ENCODE peak calls at places on chromosomes 11 and 22, in seven cellular contexts. One of them, this sample, is unnamed.

GRCh38 chr11:774873-775592 is 2.3 kb downstream of the GATD1 start:
- DNase-seq in A549: no peak
- DNase-seq in glutamatergic neuron: peak
- DNase-seq in bronchial epithelial cell: peak
- DNase-seq in brain microvascular endothelial cell: peak
- DNase-seq in fibroblast of lung: no peak
- DNase-seq in BJ: no peak
- DNase-seq in this sample: no peak

GRCh38 chr11:120523196-120523595 is 11.6 kb downstream of the GRIK4 start:
- DNase-seq in fibroblast of lung: no peak
- DNase-seq in A549: no peak
- DNase-seq in BJ: no peak
- DNase-seq in bronchial epithelial cell: no peak
- DNase-seq in brain microvascular endothelial cell: no peak
- DNase-seq in glutamatergic neuron: no peak
- DNase-seq in this sample: no peak

GRCh38 chr11:20530942-20531703 is 68.3 kb upstream of the SLC6A5 start:
- DNase-seq in glutamatergic neuron: no peak
- DNase-seq in brain microvascular endothelial cell: no peak
- DNase-seq in A549: no peak
- DNase-seq in fibroblast of lung: no peak
- DNase-seq in BJ: no peak
- DNase-seq in bronchial epithelial cell: no peak
- DNase-seq in this sample: no peak

GRCh38 chr11:45663486-45664375 is 1.7 kb downstream of the CHST1 start:
- DNase-seq in fibroblast of lung: no peak
- DNase-seq in A549: no peak
- DNase-seq in BJ: no peak
- DNase-seq in glutamatergic neuron: no peak
- DNase-seq in bronchial epithelial cell: peak
- DNase-seq in brain microvascular endothelial cell: no peak
- DNase-seq in this sample: no peak

GRCh38 chr11:1391165-1392010 is 1.7 kb downstream of the BRSK2 start:
- DNase-seq in A549: no peak
- DNase-seq in bronchial epithelial cell: no peak
- DNase-seq in BJ: no peak
- DNase-seq in brain microvascular endothelial cell: no peak
- DNase-seq in glutamatergic neuron: peak
- DNase-seq in fibroblast of lung: no peak
- DNase-seq in this sample: no peak

GRCh38 chr11:44746894-44747293 is 20.1 kb downstream of the TSPAN18 start:
- DNase-seq in brain microvascular endothelial cell: no peak
- DNase-seq in bronchial epithelial cell: no peak
- DNase-seq in fibroblast of lung: no peak
- DNase-seq in BJ: no peak
- DNase-seq in A549: no peak
- DNase-seq in glutamatergic neuron: no peak
- DNase-seq in this sample: no peak

GRCh38 chr11:115132829-115133228 is 371.4 kb downstream of the CADM1 start:
- DNase-seq in fibroblast of lung: no peak
- DNase-seq in A549: peak
- DNase-seq in bronchial epithelial cell: no peak
- DNase-seq in BJ: no peak
- DNase-seq in glutamatergic neuron: no peak
- DNase-seq in brain microvascular endothelial cell: no peak
- DNase-seq in this sample: no peak

GRCh38 chr11:100727410-100727809 is 40.3 kb downstream of the ARHGAP42 start:
- DNase-seq in brain microvascular endothelial cell: peak
- DNase-seq in fibroblast of lung: no peak
- DNase-seq in glutamatergic neuron: no peak
- DNase-seq in bronchial epithelial cell: no peak
- DNase-seq in A549: no peak
- DNase-seq in BJ: no peak
- DNase-seq in this sample: no peak

GRCh38 chr11:119148855-119149370 is at the start of gene ABCG4:
- DNase-seq in BJ: no peak
- DNase-seq in fibroblast of lung: no peak
- DNase-seq in bronchial epithelial cell: no peak
- DNase-seq in A549: no peak
- DNase-seq in glutamatergic neuron: peak
- DNase-seq in brain microvascular endothelial cell: no peak
- DNase-seq in this sample: no peak

GRCh38 chr11:28343304-28344233 is 235.4 kb downstream of the METTL15 start:
- DNase-seq in fibroblast of lung: peak
- DNase-seq in bronchial epithelial cell: peak
- DNase-seq in BJ: peak
- DNase-seq in brain microvascular endothelial cell: peak
- DNase-seq in glutamatergic neuron: no peak
- DNase-seq in A549: peak
- DNase-seq in this sample: no peak

GRCh38 chr22:26845016-26845728 is 187.8 kb downstream of the MIAT start:
- DNase-seq in BJ: no peak
- DNase-seq in fibroblast of lung: no peak
- DNase-seq in bronchial epithelial cell: no peak
- DNase-seq in glutamatergic neuron: no peak
- DNase-seq in brain microvascular endothelial cell: no peak
- DNase-seq in A549: no peak
- DNase-seq in this sample: no peak

GRCh38 chr11:2666828-2667570 is 32.8 kb downstream of the KCNQ1OT1 start:
- DNase-seq in A549: no peak
- DNase-seq in BJ: no peak
- DNase-seq in fibroblast of lung: no peak
- DNase-seq in glutamatergic neuron: no peak
- DNase-seq in brain microvascular endothelial cell: no peak
- DNase-seq in bronchial epithelial cell: no peak
- DNase-seq in this sample: peak

GRCh38 chr22:35606916-35607315 is 10.2 kb downstream of the MB start:
- DNase-seq in A549: no peak
- DNase-seq in fibroblast of lung: no peak
- DNase-seq in glutamatergic neuron: no peak
- DNase-seq in bronchial epithelial cell: no peak
- DNase-seq in brain microvascular endothelial cell: no peak
- DNase-seq in BJ: no peak
- DNase-seq in this sample: no peak

GRCh38 chr11:131455843-131456704 is 85.7 kb downstream of the NTM start:
- DNase-seq in BJ: no peak
- DNase-seq in glutamatergic neuron: no peak
- DNase-seq in fibroblast of lung: no peak
- DNase-seq in brain microvascular endothelial cell: no peak
- DNase-seq in bronchial epithelial cell: no peak
- DNase-seq in A549: no peak
- DNase-seq in this sample: no peak

GRCh38 chr11:125921042-125921441 is 16.7 kb downstream of the DDX25 start:
- DNase-seq in BJ: no peak
- DNase-seq in brain microvascular endothelial cell: no peak
- DNase-seq in glutamatergic neuron: no peak
- DNase-seq in fibroblast of lung: no peak
- DNase-seq in bronchial epithelial cell: no peak
- DNase-seq in A549: no peak
- DNase-seq in this sample: no peak

GRCh38 chr11:2135018-2135569 is 4.1 kb downstream of the IGF2 start:
- DNase-seq in bronchial epithelial cell: no peak
- DNase-seq in A549: no peak
- DNase-seq in BJ: no peak
- DNase-seq in brain microvascular endothelial cell: no peak
- DNase-seq in glutamatergic neuron: peak
- DNase-seq in fibroblast of lung: no peak
- DNase-seq in this sample: no peak

GRCh38 chr11:3959015-3959917 is 103.8 kb downstream of the STIM1 start:
- DNase-seq in bronchial epithelial cell: peak
- DNase-seq in brain microvascular endothelial cell: peak
- DNase-seq in BJ: no peak
- DNase-seq in glutamatergic neuron: no peak
- DNase-seq in fibroblast of lung: peak
- DNase-seq in A549: peak
- DNase-seq in this sample: no peak

GRCh38 chr11:12130180-12130980 is 20.0 kb downstream of the MICAL2 start:
- DNase-seq in bronchial epithelial cell: no peak
- DNase-seq in glutamatergic neuron: no peak
- DNase-seq in brain microvascular endothelial cell: no peak
- DNase-seq in BJ: no peak
- DNase-seq in fibroblast of lung: no peak
- DNase-seq in A549: no peak
- DNase-seq in this sample: no peak

GRCh38 chr22:38788417-38788816 is 5.5 kb downstream of the DNAL4 start:
- DNase-seq in glutamatergic neuron: no peak
- DNase-seq in BJ: peak
- DNase-seq in fibroblast of lung: peak
- DNase-seq in bronchial epithelial cell: peak
- DNase-seq in brain microvascular endothelial cell: peak
- DNase-seq in A549: no peak
- DNase-seq in this sample: no peak

GRCh38 chr11:69305885-69306540 is 12.1 kb downstream of the MYEOV start:
- DNase-seq in fibroblast of lung: no peak
- DNase-seq in A549: no peak
- DNase-seq in glutamatergic neuron: no peak
- DNase-seq in BJ: no peak
- DNase-seq in bronchial epithelial cell: no peak
- DNase-seq in brain microvascular endothelial cell: no peak
- DNase-seq in this sample: no peak

GRCh38 chr11:25981998-25982397 is 349.9 kb upstream of the ANO3 start:
- DNase-seq in bronchial epithelial cell: peak
- DNase-seq in brain microvascular endothelial cell: peak
- DNase-seq in glutamatergic neuron: no peak
- DNase-seq in BJ: peak
- DNase-seq in A549: peak
- DNase-seq in fibroblast of lung: peak
- DNase-seq in this sample: no peak

GRCh38 chr22:44451016-44451415 is 47.0 kb downstream of the RTL6 start:
- DNase-seq in fibroblast of lung: no peak
- DNase-seq in brain microvascular endothelial cell: no peak
- DNase-seq in A549: no peak
- DNase-seq in BJ: no peak
- DNase-seq in glutamatergic neuron: no peak
- DNase-seq in bronchial epithelial cell: no peak
- DNase-seq in this sample: peak

GRCh38 chr22:22769434-22770279 is 118.0 kb upstream of the IGLL5 start:
- DNase-seq in fibroblast of lung: no peak
- DNase-seq in BJ: no peak
- DNase-seq in brain microvascular endothelial cell: no peak
- DNase-seq in glutamatergic neuron: no peak
- DNase-seq in bronchial epithelial cell: no peak
- DNase-seq in A549: no peak
- DNase-seq in this sample: peak

DNA sequence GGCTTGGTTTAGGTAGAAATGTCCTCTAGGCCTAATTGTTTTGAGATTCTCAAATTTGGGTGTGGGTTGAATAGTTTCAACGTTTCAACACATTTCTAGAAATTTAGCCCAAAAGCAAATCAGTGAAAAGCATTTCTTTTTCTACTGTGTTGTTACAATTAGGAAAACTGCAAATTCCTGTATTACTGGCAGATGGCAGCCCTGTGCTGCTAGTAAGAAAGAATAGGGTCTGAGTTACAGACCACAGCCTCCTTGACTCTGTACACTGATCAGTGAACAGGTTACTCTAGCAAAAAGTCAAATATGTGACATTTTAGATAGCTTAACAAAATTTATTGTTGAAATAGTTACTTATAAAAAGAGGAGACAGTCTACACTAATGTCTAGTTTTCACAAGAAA is 703.0 kb downstream of the JRKL start:
- DNase-seq in BJ: no peak
- DNase-seq in bronchial epithelial cell: no peak
- DNase-seq in A549: no peak
- DNase-seq in fibroblast of lung: no peak
- DNase-seq in glutamatergic neuron: no peak
- DNase-seq in brain microvascular endothelial cell: no peak
- DNase-seq in this sample: no peak
- TF ChIP-seq CTCF in BJ: no peak
- TF ChIP-seq CTCF in bronchial epithelial cell: no peak
- TF ChIP-seq CTCF in A549: no peak
- TF ChIP-seq CTCF in fibroblast of lung: no peak
- TF ChIP-seq CTCF in glutamatergic neuron: no peak
- TF ChIP-seq CTCF in brain microvascular endothelial cell: no peak
- TF ChIP-seq CTCF in this sample: no peak

DNA sequence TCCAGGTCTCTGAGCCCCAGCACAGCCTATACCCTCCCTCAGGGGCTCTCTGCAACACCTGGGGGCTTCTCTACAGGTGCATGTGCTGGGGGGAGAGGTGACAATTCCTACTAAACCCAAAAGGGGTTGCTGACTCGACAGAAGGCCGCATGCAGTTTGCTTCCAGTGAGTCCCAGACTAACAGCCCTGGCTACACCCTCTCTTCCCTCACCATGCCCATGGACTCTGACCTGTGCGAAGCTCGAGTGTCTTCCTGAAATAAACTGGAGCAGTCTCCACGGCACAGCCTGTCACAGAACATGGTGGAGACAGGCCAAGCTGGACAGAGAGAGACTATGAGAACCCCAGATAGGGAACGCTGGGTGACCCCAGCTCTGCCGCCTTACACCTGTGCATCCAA is 16.6 kb downstream of the PLEKHA7 start:
- DNase-seq in brain microvascular endothelial cell: no peak
- DNase-seq in bronchial epithelial cell: no peak
- DNase-seq in glutamatergic neuron: no peak
- DNase-seq in fibroblast of lung: no peak
- DNase-seq in A549: no peak
- DNase-seq in BJ: no peak
- DNase-seq in this sample: no peak
- TF ChIP-seq CTCF in brain microvascular endothelial cell: no peak
- TF ChIP-seq CTCF in bronchial epithelial cell: no peak
- TF ChIP-seq CTCF in glutamatergic neuron: no peak
- TF ChIP-seq CTCF in fibroblast of lung: no peak
- TF ChIP-seq CTCF in A549: no peak
- TF ChIP-seq CTCF in BJ: no peak
- TF ChIP-seq CTCF in this sample: no peak

GRCh38 chr11:122305018-122305417 is 189.0 kb upstream of the BLID start:
- DNase-seq in fibroblast of lung: no peak
- DNase-seq in BJ: no peak
- DNase-seq in A549: no peak
- DNase-seq in bronchial epithelial cell: no peak
- DNase-seq in brain microvascular endothelial cell: no peak
- DNase-seq in glutamatergic neuron: no peak
- DNase-seq in this sample: no peak
- TF ChIP-seq CTCF in fibroblast of lung: no peak
- TF ChIP-seq CTCF in BJ: no peak
- TF ChIP-seq CTCF in A549: no peak
- TF ChIP-seq CTCF in bronchial epithelial cell: no peak
- TF ChIP-seq CTCF in brain microvascular endothelial cell: no peak
- TF ChIP-seq CTCF in glutamatergic neuron: no peak
- TF ChIP-seq CTCF in this sample: no peak

DNA sequence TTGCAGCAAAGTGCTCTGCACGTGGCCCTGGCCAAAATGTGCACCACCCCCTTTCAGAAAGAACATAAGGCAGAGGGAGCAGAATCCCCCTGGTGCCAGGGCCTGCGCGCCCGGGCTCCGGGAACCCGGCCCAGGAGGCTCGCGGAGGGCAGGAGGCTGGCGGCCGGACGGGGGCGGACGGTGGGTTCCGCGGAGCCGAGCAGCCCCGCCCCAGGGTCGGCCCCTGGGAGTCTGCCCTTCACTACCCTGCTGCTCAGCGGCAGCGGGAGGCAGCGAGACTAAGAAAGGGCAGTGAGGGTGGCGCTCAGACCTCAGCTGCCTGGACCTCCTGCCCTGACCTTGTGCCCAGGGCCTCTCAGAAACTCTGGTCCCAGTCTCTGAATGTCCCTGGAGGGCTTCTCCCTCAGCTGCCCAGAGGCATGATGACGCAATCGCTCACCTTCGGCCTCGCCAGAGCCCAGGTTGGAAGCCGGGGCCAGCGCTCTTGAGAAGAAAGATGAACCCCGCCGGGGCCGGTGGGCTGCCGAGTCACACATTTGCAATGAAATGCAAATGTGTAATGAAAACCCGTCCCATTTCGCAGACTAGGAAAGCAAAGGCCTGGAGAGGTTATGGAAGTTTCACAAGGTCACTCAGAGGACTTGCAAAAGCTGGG is 1.1 kb upstream of the CLMP start:
- DNase-seq in fibroblast of lung: no peak
- DNase-seq in bronchial epithelial cell: no peak
- DNase-seq in glutamatergic neuron: peak
- DNase-seq in A549: no peak
- DNase-seq in BJ: no peak
- DNase-seq in brain microvascular endothelial cell: no peak
- DNase-seq in this sample: no peak
- TF ChIP-seq CTCF in fibroblast of lung: no peak
- TF ChIP-seq CTCF in bronchial epithelial cell: no peak
- TF ChIP-seq CTCF in glutamatergic neuron: no peak
- TF ChIP-seq CTCF in A549: no peak
- TF ChIP-seq CTCF in BJ: no peak
- TF ChIP-seq CTCF in brain microvascular endothelial cell: no peak
- TF ChIP-seq CTCF in this sample: no peak